ENCODE peak calls at places on chromosome 10, in eight cellular contexts. R, L, O, Y, Q, A, Z and W are unnamed samples.

GRCh38 chr10:45476559-45476958 is 102.5 kb downstream of the ALOX5 start:
- DNase-seq in A (no peak), Q (no peak), O (no peak), L (no peak), R (no peak), Y (no peak), Z (no peak), W (no peak)

GRCh38 chr10:133311570-133311969 is 2.9 kb downstream of the ZNF511 start:
- DNase-seq in A (no peak), L (no peak), Y (no peak), Q (no peak), R (no peak), Z (no peak), O (no peak), W (no peak)

GRCh38 chr10:6562221-6562620 is 17.9 kb downstream of the PRKCQ start:
- DNase-seq in Y (no peak), L (no peak), Z (no peak), R (no peak), Q (no peak), O (no peak), A (no peak), W (no peak)

GRCh38 chr10:132540456-132540855 is 2.9 kb downstream of the INPP5A start:
- DNase-seq in Y (no peak), Z (no peak), A (peak; percentile 71), O (no peak), L (no peak), Q (no peak), R (no peak), W (no peak)

GRCh38 chr10:55183993-55184392 is 383.0 kb upstream of the PCDH15 start:
- DNase-seq in A (no peak), R (no peak), Y (no peak), Z (no peak), L (no peak), Q (no peak), O (no peak), W (no peak)

GRCh38 chr10:49512121-49512809 is 26.7 kb downstream of the ERCC6 start:
- DNase-seq in Q (no peak), Z (no peak), Y (no peak), L (peak; percentile 56), A (no peak), R (no peak), O (no peak), W (no peak)

GRCh38 chr10:109886788-109887155 is 36.5 kb downstream of the XPNPEP1 start:
- DNase-seq in Y (no peak), A (peak; percentile 46), R (no peak), O (no peak), Z (no peak), L (no peak), Q (no peak), W (no peak)

GRCh38 chr10:14478639-14479038 is 147.9 kb upstream of the FRMD4A start:
- DNase-seq in A (peak; percentile 72), O (no peak), Q (peak; percentile 55), R (peak; percentile 55), L (peak; percentile 37), Y (no peak), Z (no peak), W (peak; percentile 62)

GRCh38 chr10:74081192-74081803 is 69.3 kb downstream of the AP3M1 start:
- DNase-seq in Q (peak; percentile 36), A (no peak), L (peak; percentile 65), Z (no peak), R (no peak), O (no peak), Y (no peak), W (peak; percentile 8)

GRCh38 chr10:86390337-86391120 is 23.9 kb upstream of the GRID1 start:
- DNase-seq in R (no peak), L (no peak), Z (no peak), A (peak; percentile 44), O (no peak), Q (no peak), Y (no peak), W (no peak)

GRCh38 chr10:71634531-71635164 is 84.9 kb downstream of the C10orf105 start:
- DNase-seq in Q (no peak), R (no peak), Y (no peak), Z (no peak), A (no peak), O (no peak), L (no peak), W (no peak)

GRCh38 chr10:91541481-91541880 is 91.4 kb downstream of the PPP1R3C start:
- DNase-seq in R (no peak), Y (no peak), A (no peak), Z (peak; percentile 7), L (no peak), O (no peak), Q (peak; percentile 29), W (no peak)

GRCh38 chr10:79490400-79491081 is 21.8 kb upstream of the EIF5AL1 start:
- DNase-seq in L (no peak), Y (no peak), Q (peak; percentile 83), Z (no peak), O (no peak), R (no peak), A (no peak), W (no peak)

GRCh38 chr10:119428789-119429188 is 113.7 kb downstream of the RGS10 start:
- DNase-seq in Q (no peak), Z (no peak), O (no peak), Y (no peak), R (peak; percentile 60), L (no peak), A (no peak), W (no peak)

GRCh38 chr10:8071666-8072065 is 17.2 kb downstream of the GATA3 start:
- DNase-seq in A (no peak), L (no peak), Q (no peak), Z (no peak), O (no peak), R (no peak), Y (no peak), W (no peak)

GRCh38 chr10:114176511-114176910 is 2.5 kb upstream of the CCDC186 start:
- DNase-seq in Z (no peak), A (no peak), Y (no peak), Q (no peak), O (no peak), R (no peak), L (no peak), W (no peak)

GRCh38 chr10:89207801-89208551 is 859 bp upstream of the CH25H start:
- DNase-seq in Z (no peak), Y (no peak), O (no peak), Q (no peak), R (peak; percentile 62), L (peak; percentile 5), A (peak; percentile 62), W (peak; percentile 4)

GRCh38 chr10:43648392-43649148 is at the start of gene ZNF32:
- DNase-seq in Q (peak; percentile 64), Y (peak; percentile 43), R (peak; percentile 87), Z (peak; percentile 5), O (peak; percentile 76), L (peak; percentile 90), A (peak; percentile 89), W (peak; percentile 84)

GRCh38 chr10:26887611-26888215 is 27.0 kb upstream of the ABI1 start:
- DNase-seq in L (no peak), R (no peak), O (no peak), Y (no peak), Q (no peak), Z (no peak), A (no peak), W (no peak)

GRCh38 chr10:3494131-3494878 is 290.7 kb downstream of the KLF6 start:
- DNase-seq in Q (no peak), Y (no peak), O (no peak), R (peak; percentile 70), L (no peak), A (peak; percentile 79), Z (no peak), W (no peak)

GRCh38 chr10:72261323-72262018 is 12.3 kb upstream of the DDIT4 start:
- DNase-seq in O (no peak), A (no peak), Y (no peak), R (no peak), Z (no peak), L (peak; percentile 93), Q (no peak), W (no peak)